ENCODE peak calls at places on chromosome 2, in six cellular contexts. One of them, this sample, is unnamed.

GRCh38 chr2:160324161-160324768 is 124.2 kb upstream of the ITGB6 start:
- DNase-seq in H1: no peak
- DNase-seq in GM12878: no peak
- DNase-seq in K562: peak
- DNase-seq in HepG2: peak
- DNase-seq in GM12892: no peak
- DNase-seq in this sample: no peak

GRCh38 chr2:96129528-96130120 is 8.7 kb downstream of the ASTL start:
- DNase-seq in HepG2: no peak
- DNase-seq in H1: no peak
- DNase-seq in GM12878: no peak
- DNase-seq in K562: no peak
- DNase-seq in GM12892: no peak
- DNase-seq in this sample: no peak

GRCh38 chr2:226489765-226490164 is 309.9 kb downstream of the IRS1 start:
- DNase-seq in GM12892: no peak
- DNase-seq in HepG2: no peak
- DNase-seq in GM12878: peak
- DNase-seq in K562: no peak
- DNase-seq in H1: no peak
- DNase-seq in this sample: no peak

GRCh38 chr2:121519732-121520640 is 10.7 kb upstream of the RNU4ATAC start:
- DNase-seq in K562: no peak
- DNase-seq in HepG2: peak
- DNase-seq in H1: no peak
- DNase-seq in GM12878: no peak
- DNase-seq in GM12892: no peak
- DNase-seq in this sample: no peak

GRCh38 chr2:55550368-55551102 is 31.0 kb downstream of the CFAP36 start:
- DNase-seq in H1: no peak
- DNase-seq in K562: no peak
- DNase-seq in GM12878: no peak
- DNase-seq in HepG2: no peak
- DNase-seq in GM12892: no peak
- DNase-seq in this sample: no peak

GRCh38 chr2:152508446-152508845 is 173.5 kb downstream of the FMNL2 start:
- DNase-seq in GM12892: no peak
- DNase-seq in GM12878: no peak
- DNase-seq in K562: no peak
- DNase-seq in HepG2: peak
- DNase-seq in H1: no peak
- DNase-seq in this sample: no peak

GRCh38 chr2:82539222-82539621 is 1919.9 kb downstream of the SUCLG1 start:
- DNase-seq in HepG2: no peak
- DNase-seq in GM12892: no peak
- DNase-seq in H1: no peak
- DNase-seq in K562: no peak
- DNase-seq in GM12878: no peak
- DNase-seq in this sample: no peak

GRCh38 chr2:233413529-233414272 is 59.4 kb downstream of the DGKD start:
- DNase-seq in HepG2: peak
- DNase-seq in GM12892: no peak
- DNase-seq in K562: no peak
- DNase-seq in GM12878: no peak
- DNase-seq in H1: peak
- DNase-seq in this sample: no peak

GRCh38 chr2:85353876-85354285 is 447 bp downstream of the RETSAT start:
- DNase-seq in GM12878: no peak
- DNase-seq in H1: no peak
- DNase-seq in K562: peak
- DNase-seq in HepG2: peak
- DNase-seq in GM12892: no peak
- DNase-seq in this sample: no peak

GRCh38 chr2:199659207-199659606 is 191.8 kb downstream of the FTCDNL1 start:
- DNase-seq in H1: peak
- DNase-seq in K562: peak
- DNase-seq in HepG2: no peak
- DNase-seq in GM12892: no peak
- DNase-seq in GM12878: no peak
- DNase-seq in this sample: no peak

GRCh38 chr2:78082555-78082954 is 560.4 kb upstream of the LRRTM4 start:
- DNase-seq in H1: no peak
- DNase-seq in HepG2: no peak
- DNase-seq in GM12892: no peak
- DNase-seq in K562: no peak
- DNase-seq in GM12878: no peak
- DNase-seq in this sample: no peak

GRCh38 chr2:240968731-240969624 is 29.4 kb upstream of the SNED1 start:
- DNase-seq in H1: no peak
- DNase-seq in GM12892: no peak
- DNase-seq in GM12878: no peak
- DNase-seq in K562: no peak
- DNase-seq in HepG2: peak
- DNase-seq in this sample: no peak

GRCh38 chr2:208265371-208265806 is 666 bp upstream of the PIKFYVE start:
- DNase-seq in GM12878: no peak
- DNase-seq in H1: peak
- DNase-seq in HepG2: peak
- DNase-seq in K562: no peak
- DNase-seq in GM12892: peak
- DNase-seq in this sample: peak

GRCh38 chr2:142992843-142993242 is 115.4 kb downstream of the KYNU start:
- DNase-seq in GM12892: no peak
- DNase-seq in H1: no peak
- DNase-seq in K562: no peak
- DNase-seq in GM12878: no peak
- DNase-seq in HepG2: no peak
- DNase-seq in this sample: no peak

GRCh38 chr2:37201208-37201607 is 4.9 kb downstream of the CEBPZOS start:
- DNase-seq in H1: no peak
- DNase-seq in GM12892: no peak
- DNase-seq in GM12878: no peak
- DNase-seq in K562: no peak
- DNase-seq in HepG2: no peak
- DNase-seq in this sample: no peak

GRCh38 chr2:224392545-224392944 is 9.4 kb downstream of the FAM124B start:
- DNase-seq in GM12878: no peak
- DNase-seq in K562: peak
- DNase-seq in GM12892: no peak
- DNase-seq in H1: no peak
- DNase-seq in HepG2: no peak
- DNase-seq in this sample: no peak

GRCh38 chr2:17401096-17401495 is 117.1 kb downstream of the RAD51AP2 start:
- DNase-seq in GM12892: no peak
- DNase-seq in K562: no peak
- DNase-seq in HepG2: no peak
- DNase-seq in GM12878: no peak
- DNase-seq in H1: no peak
- DNase-seq in this sample: no peak

DNA sequence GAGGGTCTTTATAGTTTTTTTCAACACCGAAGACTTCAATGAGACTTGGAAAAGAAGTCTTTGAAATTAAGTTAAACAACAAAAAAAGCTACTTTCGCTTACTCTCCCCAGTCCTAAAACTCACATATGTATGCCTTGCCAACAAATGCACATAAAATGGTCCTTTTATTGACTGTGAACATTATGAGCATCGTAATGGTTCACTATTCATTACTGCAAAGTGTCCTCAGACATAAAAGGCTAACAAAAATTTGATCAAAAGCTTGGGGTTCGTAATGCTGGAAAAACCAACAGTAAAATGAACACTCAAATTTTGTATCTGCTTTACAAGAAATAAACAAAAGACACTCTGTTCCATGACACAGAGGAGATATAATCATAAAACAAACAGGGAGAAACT is 285.3 kb upstream of the SLC8A1 start:
- DNase-seq in H1: no peak
- DNase-seq in K562: no peak
- DNase-seq in HepG2: no peak
- DNase-seq in GM12878: no peak
- DNase-seq in GM12892: no peak
- DNase-seq in this sample: no peak
- TF ChIP-seq TAF1 in H1: no peak
- TF ChIP-seq TAF1 in K562: no peak
- TF ChIP-seq TAF1 in HepG2: no peak
- TF ChIP-seq TAF1 in GM12878: no peak
- TF ChIP-seq TAF1 in GM12892: no peak
- TF ChIP-seq TAF1 in this sample: no peak

GRCh38 chr2:26245810-26246209 is 1.1 kb downstream of the HADHB start:
- DNase-seq in GM12892: no peak
- DNase-seq in HepG2: peak
- DNase-seq in GM12878: peak
- DNase-seq in K562: no peak
- DNase-seq in H1: no peak
- DNase-seq in this sample: peak

GRCh38 chr2:26244479-26245230 is at the start of the genes HADHA and HADHB:
- DNase-seq in K562: peak
- DNase-seq in H1: peak
- DNase-seq in GM12892: peak
- DNase-seq in HepG2: peak
- DNase-seq in GM12878: peak
- DNase-seq in this sample: peak

GRCh38 chr2:26245231-26245732 is 543 bp downstream of the HADHB start:
- DNase-seq in H1: no peak
- DNase-seq in K562: peak
- DNase-seq in HepG2: peak
- DNase-seq in GM12878: peak
- DNase-seq in GM12892: no peak
- DNase-seq in this sample: no peak

GRCh38 chr2:26249625-26250024 is 4.9 kb downstream of the HADHB start:
- DNase-seq in H1: no peak
- DNase-seq in HepG2: no peak
- DNase-seq in K562: no peak
- DNase-seq in GM12878: no peak
- DNase-seq in GM12892: no peak
- DNase-seq in this sample: no peak

GRCh38 chr2:26246818-26247217 is 2.1 kb downstream of the HADHB start:
- DNase-seq in K562: peak
- DNase-seq in GM12878: peak
- DNase-seq in GM12892: no peak
- DNase-seq in HepG2: no peak
- DNase-seq in H1: no peak
- DNase-seq in this sample: no peak
- TF ChIP-seq POLR2A in K562: no peak
- TF ChIP-seq POLR2A in GM12878: no peak
- TF ChIP-seq POLR2A in GM12892: no peak
- TF ChIP-seq POLR2A in HepG2: no peak
- TF ChIP-seq POLR2A in H1: no peak
- TF ChIP-seq POLR2A in this sample: no peak

GRCh38 chr2:150046211-150046610 is 441.3 kb downstream of the RND3 start:
- DNase-seq in GM12878: no peak
- DNase-seq in H1: no peak
- DNase-seq in GM12892: no peak
- DNase-seq in HepG2: no peak
- DNase-seq in K562: no peak
- DNase-seq in this sample: no peak
- TF ChIP-seq TAF1 in GM12878: no peak
- TF ChIP-seq TAF1 in H1: no peak
- TF ChIP-seq TAF1 in GM12892: no peak
- TF ChIP-seq TAF1 in HepG2: no peak
- TF ChIP-seq TAF1 in K562: no peak
- TF ChIP-seq TAF1 in this sample: no peak

DNA sequence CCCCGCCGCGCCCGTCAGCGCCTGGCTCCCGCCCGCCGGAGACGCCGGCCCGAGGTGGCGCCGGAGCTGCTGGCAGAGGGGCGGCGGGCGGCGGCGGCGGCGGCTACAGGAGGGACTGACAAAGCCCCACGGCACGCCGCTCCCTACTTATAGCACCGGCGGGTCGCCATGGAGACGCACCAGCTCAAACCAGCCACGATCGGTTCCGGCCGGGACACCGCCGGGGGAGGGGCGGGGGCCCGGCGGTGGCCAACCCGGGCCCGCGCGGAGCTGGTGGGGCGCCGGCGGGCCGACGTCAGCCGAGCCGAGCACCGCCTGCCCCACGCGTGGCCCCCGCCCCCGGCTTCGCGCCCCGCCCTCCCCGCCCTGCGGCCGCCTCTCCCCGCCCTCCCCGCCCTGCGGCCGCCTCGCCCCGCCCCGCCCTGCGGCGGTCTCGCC is at the start of gene ODC1:
- DNase-seq in GM12892: no peak
- DNase-seq in GM12878: peak
- DNase-seq in K562: peak
- DNase-seq in H1: no peak
- DNase-seq in HepG2: peak
- DNase-seq in this sample: no peak
- TF ChIP-seq POLR2A in GM12892: peak
- TF ChIP-seq POLR2A in GM12878: peak
- TF ChIP-seq POLR2A in K562: no peak
- TF ChIP-seq POLR2A in H1: peak
- TF ChIP-seq POLR2A in HepG2: no peak
- TF ChIP-seq POLR2A in this sample: no peak

GRCh38 chr2:210445116-210445707 is 31.3 kb downstream of the LANCL1 start:
- DNase-seq in GM12892: no peak
- DNase-seq in HepG2: peak
- DNase-seq in H1: no peak
- DNase-seq in K562: peak
- DNase-seq in GM12878: no peak
- DNase-seq in this sample: no peak
- TF ChIP-seq TAF1 in GM12892: no peak
- TF ChIP-seq TAF1 in HepG2: no peak
- TF ChIP-seq TAF1 in H1: no peak
- TF ChIP-seq TAF1 in K562: no peak
- TF ChIP-seq TAF1 in GM12878: no peak
- TF ChIP-seq TAF1 in this sample: no peak

GRCh38 chr2:32277674-32278475 is at the start of gene YIPF4:
- DNase-seq in GM12878: peak
- DNase-seq in GM12892: peak
- DNase-seq in H1: peak
- DNase-seq in HepG2: peak
- DNase-seq in K562: peak
- DNase-seq in this sample: peak
- TF ChIP-seq POLR2A in GM12878: peak
- TF ChIP-seq POLR2A in GM12892: peak
- TF ChIP-seq POLR2A in H1: peak
- TF ChIP-seq POLR2A in HepG2: peak
- TF ChIP-seq POLR2A in K562: peak
- TF ChIP-seq POLR2A in this sample: peak

GRCh38 chr2:237643582-237643981 is 16.2 kb downstream of the LRRFIP1 start:
- DNase-seq in GM12892: no peak
- DNase-seq in H1: no peak
- DNase-seq in GM12878: no peak
- DNase-seq in HepG2: no peak
- DNase-seq in K562: no peak
- DNase-seq in this sample: no peak
- TF ChIP-seq TAF1 in GM12892: no peak
- TF ChIP-seq TAF1 in H1: no peak
- TF ChIP-seq TAF1 in GM12878: no peak
- TF ChIP-seq TAF1 in HepG2: no peak
- TF ChIP-seq TAF1 in K562: no peak
- TF ChIP-seq TAF1 in this sample: no peak

This sample was measured in GM12891.